ENCODE peak calls at places on chromosomes 11 and 22, in four cellular contexts. X is activated CD4-positive, alpha-beta T cell treated with anti-CD3 and anti-CD28 coated beads, Interleukin-2, amount 50 U/mL, for 1 hour; K is right cardiac atrium; Y is fibroblast of lung. R is an unnamed sample.

GRCh38 chr11:72831521-72832300 is 17.5 kb downstream of the ATG16L2 start:
- DNase-seq in X (peak; percentile 53), Y (peak; percentile 54), K (peak; percentile 87), R (no peak)

GRCh38 chr11:109972939-109973338 is 120.3 kb upstream of the ZC3H12C start:
- DNase-seq in X (no peak), K (no peak), Y (no peak), R (no peak)

GRCh38 chr11:112368402-112368801 is 107.7 kb upstream of the PLET1 start:
- DNase-seq in K (no peak), Y (no peak), X (no peak), R (no peak)

GRCh38 chr11:75326439-75326810 is 25.0 kb downstream of the ARRB1 start:
- DNase-seq in Y (no peak), K (no peak), X (no peak), R (no peak)

GRCh38 chr11:3136542-3137455 is 28.3 kb downstream of the OSBPL5 start:
- DNase-seq in Y (no peak), X (no peak), K (peak; percentile 7), R (no peak)

GRCh38 chr11:118910309-118911112 is 15.2 kb downstream of the BCL9L start:
- DNase-seq in K (peak; percentile 86), X (peak; percentile 60), Y (peak; percentile 95), R (no peak)

GRCh38 chr11:73951797-73952196 is 971 bp downstream of the DNAJB13 start:
- DNase-seq in Y (peak; percentile 82), X (no peak), K (no peak), R (no peak)

GRCh38 chr22:48756146-48757111 is 1071.2 kb downstream of the BRD1 start:
- DNase-seq in Y (no peak), K (no peak), X (no peak), R (no peak)

GRCh38 chr11:3341298-3341697 is 37.6 kb downstream of the ZNF195 start:
- DNase-seq in X (peak; percentile 73), Y (no peak), K (peak; percentile 41), R (peak; percentile 19)

GRCh38 chr22:46528121-46528610 is 9.3 kb downstream of the CELSR1 start:
- DNase-seq in K (no peak), X (no peak), Y (peak; percentile 91), R (no peak)

GRCh38 chr11:112336356-112336886 is 75.8 kb upstream of the PLET1 start:
- DNase-seq in X (no peak), K (no peak), Y (no peak), R (no peak)

GRCh38 chr22:44519895-44520294 is 21.9 kb upstream of the RTL6 start:
- DNase-seq in K (peak; percentile 46), Y (no peak), X (no peak), R (no peak)

GRCh38 chr11:86802601-86803051 is 2.3 kb downstream of the PRSS23 start:
- DNase-seq in X (no peak), K (no peak), Y (peak; percentile 64), R (no peak)

GRCh38 chr11:33703234-33703633 is 2.6 kb upstream of the C11orf91 start:
- DNase-seq in K (no peak), Y (no peak), X (no peak), R (no peak)

GRCh38 chr22:43060213-43060612 is 29.0 kb downstream of the TTLL1 start:
- DNase-seq in Y (no peak), K (no peak), X (peak; percentile 39), R (peak; percentile 6)

GRCh38 chr22:38697055-38697980 is 3.4 kb downstream of the JOSD1 start:
- DNase-seq in K (peak; percentile 34), Y (peak; percentile 77), X (no peak), R (no peak)

GRCh38 chr11:21640491-21640890 is 552.4 kb upstream of the ANO5 start:
- DNase-seq in Y (no peak), X (no peak), K (no peak), R (no peak)

GRCh38 chr22:33875316-33875715 is 45.0 kb downstream of the LARGE1 start:
- DNase-seq in K (no peak), X (no peak), Y (no peak), R (no peak)

GRCh38 chr11:60700689-60701508 is 1.5 kb downstream of the MS4A8 start:
- DNase-seq in X (no peak), Y (no peak), K (no peak), R (no peak)

GRCh38 chr11:2589538-2589934 is 110.3 kb downstream of the KCNQ1OT1 start:
- DNase-seq in X (no peak), K (peak; percentile 4), Y (no peak), R (no peak)

GRCh38 chr11:76763573-76764348 is 19.4 kb upstream of the TSKU start:
- DNase-seq in X (no peak), Y (peak; percentile 95), K (peak; percentile 69), R (no peak)

GRCh38 chr22:44182591-44183588 is 2.2 kb downstream of the PARVG start:
- DNase-seq in X (peak; percentile 23), K (peak; percentile 56), Y (no peak), R (peak; percentile 74)

GRCh38 chr22:39024923-39025322 is 4.0 kb downstream of the APOBEC3D start:
- DNase-seq in Y (no peak), K (no peak), X (no peak), R (no peak)

GRCh38 chr11:120182790-120183491 is 27.9 kb upstream of the OAF start:
- DNase-seq in Y (no peak), X (no peak), K (peak; percentile 80), R (no peak)

GRCh38 chr11:20025331-20025840 is 134.9 kb downstream of the DBX1 start:
- DNase-seq in K (no peak), X (no peak), Y (no peak), R (no peak)

GRCh38 chr11:105647780-105648179 is 37.9 kb downstream of the GRIA4 start:
- DNase-seq in Y (no peak), K (no peak), X (no peak), R (no peak)

GRCh38 chr22:19410941-19411689 is 20.4 kb downstream of the HIRA start:
- DNase-seq in X (no peak), K (no peak), Y (no peak), R (no peak)

GRCh38 chr11:86060544-86060943 is 8.3 kb downstream of the PICALM start:
- DNase-seq in X (no peak), K (no peak), Y (no peak), R (no peak)

GRCh38 chr11:3866206-3866605 is 10.7 kb downstream of the STIM1 start:
- DNase-seq in X (no peak), K (peak; percentile 44), Y (no peak), R (no peak)

GRCh38 chr11:9250139-9250582 is 15.0 kb downstream of the DENND5A start:
- DNase-seq in X (peak; percentile 12), Y (peak; percentile 71), K (no peak), R (no peak)

R was measured in naive B cell.